ENCODE peak calls at places on chromosomes 6 and 20, in nine cellular contexts. W is glutamatergic neuron, Z is type B pancreatic cell, U is adrenal gland, P is GM13976, A is MM.1S, Q is psoas muscle, C is neural crest cell, O is IMR-90. V is an unnamed sample.

GRCh38 chr6:2794171-2794730 is 29.1 kb downstream of the WRNIP1 start:
- DNase-seq in Z (no peak), O (peak), A (no peak), U (no peak), C (no peak), W (no peak), P (no peak), Q (no peak), V (no peak)

GRCh38 chr20:43849496-43850197 is 65.0 kb upstream of the TOX2 start:
- DNase-seq in Q (peak), P (no peak), U (peak), C (no peak), Z (no peak), W (no peak), A (no peak), O (peak), V (no peak)

GRCh38 chr6:72042088-72042487 is 155.7 kb downstream of the RIMS1 start:
- DNase-seq in Z (no peak), C (no peak), U (no peak), W (no peak), Q (no peak), A (no peak), O (no peak), P (no peak), V (no peak)

GRCh38 chr6:106528521-106528920 is 100.8 kb downstream of the RTN4IP1 start:
- DNase-seq in C (no peak), W (no peak), A (no peak), P (no peak), Q (no peak), Z (no peak), O (no peak), U (no peak), V (no peak)

GRCh38 chr6:142716097-142716496 is 228.9 kb downstream of the HIVEP2 start:
- DNase-seq in O (no peak), A (no peak), C (no peak), W (no peak), Q (no peak), P (no peak), Z (no peak), U (no peak), V (no peak)

GRCh38 chr6:108800510-108800909 is 47.7 kb upstream of the ARMC2 start:
- DNase-seq in P (no peak), C (no peak), Q (no peak), O (peak), W (no peak), U (no peak), A (no peak), Z (no peak), V (no peak)

GRCh38 chr6:43277643-43278523 is 20.2 kb upstream of the SLC22A7 start:
- DNase-seq in A (no peak), Z (no peak), O (peak), U (no peak), W (no peak), Q (no peak), C (no peak), P (no peak), V (no peak)

GRCh38 chr6:100633096-100633766 is 168.5 kb upstream of the SIM1 start:
- DNase-seq in P (no peak), W (no peak), U (no peak), C (no peak), O (peak), Q (no peak), Z (no peak), A (no peak), V (no peak)

GRCh38 chr20:54477134-54477533 is 1.7 kb downstream of the DOK5 start:
- DNase-seq in C (no peak), O (no peak), P (no peak), A (no peak), Z (no peak), W (no peak), Q (no peak), U (no peak), V (no peak)

GRCh38 chr6:32685603-32686002 is 19.1 kb upstream of the HLA-DQB1 start:
- DNase-seq in U (no peak), O (peak), P (peak), A (peak), C (no peak), W (no peak), Q (no peak), Z (no peak), V (no peak)

GRCh38 chr6:73985891-73986290 is 289.9 kb downstream of the CD109 start:
- DNase-seq in C (no peak), P (no peak), W (no peak), Z (no peak), Q (no peak), O (no peak), A (no peak), U (no peak), V (no peak)

GRCh38 chr20:32155017-32155965 is 45.8 kb downstream of the TM9SF4 start:
- DNase-seq in C (peak), P (peak), Z (no peak), U (peak), W (peak), A (no peak), O (peak), Q (peak), V (peak)

GRCh38 chr6:51830666-51831065 is 256.7 kb downstream of the PKHD1 start:
- DNase-seq in A (no peak), W (no peak), Q (no peak), O (no peak), Z (no peak), C (no peak), U (no peak), P (no peak), V (no peak)

GRCh38 chr6:11711644-11711993 is 67.0 kb downstream of the ADTRP start:
- DNase-seq in P (peak), Q (no peak), W (no peak), O (peak), Z (no peak), C (no peak), U (no peak), A (no peak), V (no peak)

GRCh38 chr6:1762203-1762602 is 152.5 kb downstream of the FOXC1 start:
- DNase-seq in C (no peak), P (no peak), U (no peak), O (no peak), W (no peak), Z (no peak), A (no peak), Q (no peak), V (no peak)

GRCh38 chr6:148251286-148251685 is 91.4 kb upstream of the SASH1 start:
- DNase-seq in C (no peak), P (peak), O (peak), U (no peak), Z (no peak), A (no peak), W (no peak), Q (no peak), V (no peak)
- TF ChIP-seq CTCF in C (peak), P (peak), O (peak), U (no peak), Z (peak), A (no peak), W (no peak), Q (peak), V (no peak)

GRCh38 chr6:90846824-90847223 is 260.0 kb upstream of the MAP3K7 start:
- DNase-seq in P (no peak), A (no peak), Q (no peak), Z (no peak), W (no peak), C (no peak), U (no peak), O (no peak), V (no peak)
- TF ChIP-seq CTCF in P (no peak), A (no peak), Q (no peak), Z (no peak), W (no peak), C (no peak), U (no peak), O (no peak), V (no peak)

GRCh38 chr20:17806739-17807441 is 107.1 kb downstream of the BANF2 start:
- DNase-seq in W (no peak), A (no peak), O (peak), C (no peak), U (peak), P (no peak), Q (peak), Z (no peak), V (no peak)
- TF ChIP-seq CTCF in W (no peak), A (no peak), O (no peak), C (no peak), U (no peak), P (no peak), Q (no peak), Z (no peak), V (no peak)

DNA sequence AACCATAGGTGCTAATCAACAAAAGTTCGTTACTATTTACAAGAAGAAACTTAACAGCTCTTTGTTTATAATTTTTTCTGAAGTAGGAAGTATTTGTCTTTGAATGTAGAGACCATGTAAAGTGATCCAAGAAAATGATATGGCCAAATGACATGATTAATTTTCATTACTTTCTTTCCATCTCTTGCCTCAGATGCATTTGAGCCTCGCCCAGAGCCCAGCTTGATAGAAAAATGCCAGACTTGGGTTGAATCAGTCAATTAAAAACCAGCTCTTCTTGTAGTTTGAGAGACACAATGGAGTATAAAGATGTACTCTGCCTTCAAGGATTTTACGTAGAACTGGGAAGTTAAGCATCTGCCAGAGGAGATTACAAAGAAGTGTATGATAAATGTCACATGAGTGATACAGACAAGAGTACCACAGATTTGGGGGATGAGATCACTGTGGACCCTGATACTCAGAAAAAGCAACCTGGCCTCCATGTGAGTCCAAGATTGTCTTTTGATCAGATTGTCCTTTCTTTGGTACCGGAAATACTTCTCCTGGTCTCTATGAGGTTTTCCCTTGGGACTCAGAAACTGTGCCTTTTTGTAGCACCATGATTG is 92.5 kb upstream of the SUPT3H start:
- DNase-seq in O (no peak), W (no peak), C (no peak), Q (no peak), Z (no peak), P (no peak), U (no peak), A (no peak), V (no peak)
- TF ChIP-seq CTCF in O (no peak), W (no peak), C (no peak), Q (no peak), Z (no peak), P (no peak), U (no peak), A (no peak), V (no peak)

DNA sequence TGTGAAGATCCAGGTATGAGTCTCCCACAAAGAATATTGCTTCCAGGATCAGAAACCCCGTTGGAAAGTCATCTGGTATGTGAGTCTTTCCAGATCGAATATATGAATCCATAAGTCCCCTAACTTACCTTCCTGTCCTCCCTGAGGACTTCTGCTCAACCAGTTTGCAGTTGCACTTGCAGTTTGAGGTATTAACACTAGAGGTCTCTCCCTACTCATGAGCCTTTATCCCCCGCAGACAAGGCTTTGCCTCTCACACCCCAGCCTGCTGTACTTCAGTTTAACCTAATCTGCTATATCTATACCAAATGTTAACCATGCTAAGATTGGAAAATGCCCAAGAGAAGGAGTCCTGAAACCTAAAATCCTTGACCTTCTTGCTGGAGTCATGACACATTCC is 135.3 kb upstream of the DEFB112 start:
- DNase-seq in A (no peak), Z (no peak), C (no peak), O (no peak), W (no peak), P (no peak), Q (no peak), U (no peak), V (no peak)
- TF ChIP-seq CTCF in A (peak), Z (peak), C (peak), O (peak), W (peak), P (peak), Q (peak), U (no peak), V (no peak)

GRCh38 chr20:63573739-63574131 is 304 bp downstream of the HELZ2 start:
- DNase-seq in U (no peak), P (no peak), Q (no peak), C (no peak), A (no peak), O (no peak), W (no peak), Z (no peak), V (no peak)

GRCh38 chr20:63574829-63575720 is 1.0 kb upstream of the HELZ2 start:
- DNase-seq in C (no peak), U (no peak), P (no peak), Z (no peak), A (no peak), O (peak), Q (no peak), W (no peak), V (no peak)

GRCh38 chr20:63572071-63572787 is 1.8 kb downstream of the HELZ2 start:
- DNase-seq in Z (no peak), U (no peak), W (no peak), C (no peak), A (no peak), P (no peak), Q (no peak), O (no peak), V (no peak)

GRCh38 chr20:63574156-63574828 is at the start of gene HELZ2:
- DNase-seq in Z (no peak), C (peak), P (peak), A (peak), Q (peak), O (peak), U (peak), W (peak), V (no peak)

DNA sequence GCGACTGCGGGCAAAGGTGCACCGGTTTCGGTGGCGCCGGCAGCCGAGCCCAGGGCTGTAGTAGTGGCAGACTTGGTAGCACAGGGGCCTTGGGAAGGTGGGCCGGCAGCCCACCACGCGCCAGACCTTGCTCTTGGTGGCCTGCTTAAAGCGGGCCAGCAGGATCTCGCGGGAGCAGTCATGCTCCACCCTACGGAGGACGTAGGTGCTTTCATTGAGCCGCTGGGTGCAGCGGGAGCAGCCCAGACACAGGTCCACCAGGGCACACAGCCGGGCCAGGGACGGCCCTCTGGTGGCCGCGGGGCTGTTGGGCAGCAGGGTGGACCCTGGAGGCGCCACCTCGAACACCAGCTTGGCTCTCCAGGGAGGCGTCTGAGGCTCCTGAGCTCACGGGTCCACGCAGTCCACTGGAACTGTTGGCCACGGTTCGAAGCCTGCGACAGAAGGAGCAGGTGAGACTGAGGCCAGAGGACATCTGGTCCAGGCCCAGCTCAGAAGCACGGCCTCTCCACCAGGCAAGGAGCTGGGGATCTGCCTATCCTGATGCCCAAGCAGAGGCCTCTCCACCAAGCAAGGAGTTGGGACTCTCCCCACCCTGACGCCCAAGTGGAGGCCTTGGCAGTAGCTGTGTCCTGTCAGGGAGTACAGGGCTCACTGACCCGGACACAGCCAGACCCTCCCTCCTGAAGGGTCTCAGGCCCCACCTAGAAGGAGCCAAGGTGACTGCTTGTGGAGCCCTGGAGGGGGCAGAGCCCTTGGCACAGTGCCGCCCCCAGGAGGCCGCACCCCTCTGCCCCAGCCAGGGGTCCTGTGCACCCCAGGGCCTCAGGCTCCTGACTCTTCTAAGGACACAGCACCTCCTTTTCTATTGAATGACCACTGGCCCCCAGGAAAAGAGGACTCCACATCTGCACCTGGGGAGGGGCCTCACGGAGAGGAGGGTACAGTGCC is 976 bp downstream of the HELZ2 start:
- DNase-seq in C (no peak), U (no peak), W (peak), Z (no peak), Q (no peak), A (no peak), O (no peak), P (no peak), V (no peak)
- TF ChIP-seq CTCF in C (peak), U (no peak), W (peak), Z (peak), Q (no peak), A (no peak), O (peak), P (no peak), V (no peak)

V was measured in omental fat pad.